ENCODE peak calls at places on chromosome 13, in nine cellular contexts. T, Q, U, G, C, D, M, B and L are unnamed samples. For H3K4me1, the result is how much of the 10 kb centered on the place peaks cover.

GRCh38 chr13:101082441-101082840 is 333.9 kb downstream of the NALCN start:
- DNase-seq in G (no peak), D (no peak), T (no peak), B (no peak), Q (no peak), U (no peak), M (no peak), C (no peak), L (no peak)

GRCh38 chr13:20160346-20161274 is at the start of gene GJA3:
- DNase-seq in T (no peak), U (no peak), C (peak), B (no peak), Q (peak), D (no peak), G (peak), M (no peak), L (no peak)

GRCh38 chr13:89910166-89910565 is 1437.3 kb upstream of the MIR17HG start:
- DNase-seq in M (no peak), C (no peak), B (no peak), Q (no peak), G (no peak), U (no peak), T (no peak), D (no peak), L (no peak)

GRCh38 chr13:29810898-29811297 is 39.5 kb downstream of the UBL3 start:
- DNase-seq in U (no peak), M (no peak), C (no peak), G (no peak), Q (no peak), B (no peak), T (no peak), D (no peak), L (no peak)

GRCh38 chr13:25719666-25720065 is 332.1 kb downstream of the SHISA2 start:
- DNase-seq in C (no peak), T (no peak), M (no peak), D (no peak), B (no peak), U (no peak), Q (no peak), G (no peak), L (no peak)

GRCh38 chr13:22447132-22447886 is 733.5 kb upstream of the SGCG start:
- DNase-seq in M (no peak), Q (no peak), D (no peak), T (no peak), U (no peak), G (no peak), B (no peak), C (no peak), L (no peak)

GRCh38 chr13:96581741-96582140 is 412.5 kb downstream of the OXGR1 start:
- DNase-seq in U (no peak), T (no peak), M (no peak), G (no peak), D (no peak), C (no peak), B (no peak), Q (no peak), L (no peak)

GRCh38 chr13:98482476-98483444 is 94.1 kb downstream of the STK24 start:
- DNase-seq in C (peak), B (peak), T (peak), M (peak), Q (no peak), U (no peak), D (peak), G (peak), L (peak)

GRCh38 chr13:41609828-41610227 is 152.5 kb downstream of the RGCC start:
- DNase-seq in C (no peak), B (no peak), U (no peak), G (no peak), M (no peak), T (no peak), D (no peak), Q (no peak), L (no peak)

GRCh38 chr13:95494082-95494681 is 58.3 kb upstream of the CLDN10 start:
- DNase-seq in D (no peak), T (no peak), C (peak), U (no peak), G (peak), B (no peak), Q (no peak), M (no peak), L (no peak)

GRCh38 chr13:46687810-46688209 is 109.2 kb downstream of the ESD start:
- DNase-seq in U (no peak), M (no peak), C (peak), B (no peak), D (no peak), Q (no peak), T (no peak), G (peak), L (no peak)

GRCh38 chr13:103289661-103290060 is 223.4 kb upstream of the SLC10A2 start:
- DNase-seq in B (no peak), C (peak), T (no peak), Q (no peak), G (peak), D (no peak), M (no peak), U (no peak), L (no peak)

GRCh38 chr13:75704194-75704941 is 68.2 kb downstream of the LMO7 start:
- DNase-seq in G (peak), T (no peak), C (peak), U (no peak), D (no peak), Q (no peak), B (no peak), M (no peak), L (no peak)

GRCh38 chr13:112454648-112455334 is 78.6 kb downstream of the SPACA7 start:
- DNase-seq in C (no peak), D (no peak), M (no peak), G (no peak), T (no peak), U (no peak), B (no peak), Q (no peak), L (no peak)

GRCh38 chr13:74820809-74821208 is 661.2 kb downstream of the TBC1D4 start:
- DNase-seq in B (no peak), T (no peak), C (no peak), M (no peak), D (no peak), G (no peak), Q (no peak), U (no peak), L (no peak)

GRCh38 chr13:64551755-64552154 is 2678.4 kb downstream of the PCDH9 start:
- DNase-seq in U (no peak), G (peak), D (no peak), Q (no peak), C (peak), T (no peak), M (no peak), B (no peak), L (no peak)

GRCh38 chr13:70253411-70253810 is 145.2 kb upstream of the KLHL1 start:
- DNase-seq in Q (no peak), T (no peak), M (no peak), B (no peak), G (peak), D (no peak), C (peak), U (no peak), L (no peak)

GRCh38 chr13:44249439-44249838 is 124.2 kb upstream of the SERP2 start:
- DNase-seq in M (peak), Q (no peak), D (no peak), U (no peak), C (peak), B (no peak), T (peak), G (peak), L (peak)

GRCh38 chr13:79724348-79725103 is 243.6 kb downstream of the NDFIP2 start:
- DNase-seq in Q (no peak), C (peak), U (no peak), M (no peak), G (peak), B (no peak), T (no peak), D (no peak), L (no peak)

GRCh38 chr13:48808689-48809088 is 155.0 kb downstream of the CYSLTR2 start:
- DNase-seq in B (no peak), T (no peak), M (no peak), D (no peak), U (no peak), G (peak), C (peak), Q (no peak), L (no peak)

GRCh38 chr13:21033866-21034601 is 27.4 kb downstream of the LATS2 start:
- DNase-seq in C (peak), G (peak), B (peak), U (no peak), D (no peak), Q (no peak), M (no peak), T (no peak), L (no peak)

GRCh38 chr13:44273991-44274810 is 99.4 kb upstream of the SERP2 start:
- DNase-seq in C (no peak), G (no peak), Q (no peak), T (no peak), M (no peak), B (no peak), U (no peak), D (no peak), L (no peak)

GRCh38 chr13:75612354-75612753 is 23.8 kb upstream of the LMO7 start:
- DNase-seq in U (no peak), T (no peak), D (no peak), Q (no peak), B (no peak), C (no peak), M (no peak), G (no peak), L (no peak)

GRCh38 chr13:45811891-45812583 is 39.5 kb downstream of the SIAH3 start:
- DNase-seq in Q (no peak), C (no peak), T (no peak), B (no peak), M (no peak), G (peak), D (no peak), U (no peak), L (no peak)

GRCh38 chr13:114106991-114107685 is 25.3 kb downstream of the RASA3 start:
- DNase-seq in C (no peak), M (peak), G (no peak), U (no peak), T (peak), B (no peak), Q (no peak), D (no peak), L (peak)
- H3K4me1 ChIP-seq in C (under half), M (under half), G (half or more), U (under half), T (half or more), B (under half), Q (half or more), D (under half), L (under half)

DNA sequence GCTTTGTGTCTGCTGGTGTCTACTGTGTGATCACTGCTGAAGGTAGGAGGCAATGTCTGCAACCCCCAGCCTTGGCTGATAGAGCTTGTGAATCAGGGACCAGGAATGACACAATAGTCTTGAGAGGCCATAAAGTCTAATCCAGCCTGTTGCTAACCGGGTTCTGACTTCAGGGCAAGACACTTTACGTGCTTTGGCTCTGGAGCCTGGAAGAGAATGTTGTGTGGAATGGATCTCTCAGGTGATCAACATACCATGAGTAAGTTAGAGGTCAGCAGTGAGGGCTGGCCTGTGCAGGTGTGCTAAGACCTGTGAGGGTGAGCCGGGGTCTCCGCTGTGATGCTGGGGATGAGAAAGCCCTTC is 5.6 kb downstream of the COL4A2 start:
- DNase-seq in B (no peak), U (no peak), D (no peak), G (peak), M (no peak), C (peak), Q (no peak), T (no peak), L (no peak)
- H3K4me1 ChIP-seq in B (under half), U (half or more), D (half or more), G (under half), M (under half), C (half or more), Q (under half), T (under half), L (under half)

DNA sequence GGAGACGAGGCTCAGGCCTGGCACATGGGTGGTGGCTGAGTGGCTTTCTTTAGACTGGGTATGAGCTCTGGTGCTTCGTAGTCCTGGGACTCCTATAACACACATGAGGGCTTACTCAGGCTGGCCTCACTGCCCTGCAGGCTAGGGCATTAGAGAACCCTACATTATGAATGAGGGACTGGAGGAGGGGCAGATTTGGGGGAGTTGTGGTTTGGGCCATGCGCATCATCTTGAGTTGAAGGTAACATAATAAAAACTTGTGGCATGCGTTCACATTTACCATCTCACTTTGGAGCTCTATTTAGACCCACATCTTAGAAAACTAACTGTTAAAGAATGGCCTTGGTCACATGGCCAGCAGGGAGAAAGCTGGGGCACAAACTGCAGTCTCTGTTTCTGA is 54.2 kb downstream of the STARD13 start:
- DNase-seq in D (no peak), M (no peak), C (no peak), T (no peak), G (no peak), B (no peak), Q (no peak), U (no peak), L (no peak)
- H3K4me1 ChIP-seq in D (under half), M (under half), C (half or more), T (under half), G (half or more), B (under half), Q (under half), U (under half), L (under half)

GRCh38 chr13:33525759-33526158 is 240.2 kb upstream of the STARD13 start:
- DNase-seq in U (no peak), G (no peak), D (no peak), M (no peak), T (no peak), B (no peak), C (no peak), Q (no peak), L (no peak)

GRCh38 chr13:33518442-33518841 is 232.9 kb upstream of the STARD13 start:
- DNase-seq in D (no peak), G (no peak), Q (no peak), U (no peak), B (no peak), M (no peak), C (no peak), T (no peak), L (no peak)

GRCh38 chr13:33519561-33520479 is 234.3 kb upstream of the STARD13 start:
- DNase-seq in M (no peak), C (peak), B (no peak), G (peak), T (no peak), U (no peak), Q (no peak), D (no peak), L (no peak)

GRCh38 chr13:33524086-33524485 is 238.5 kb upstream of the STARD13 start:
- DNase-seq in T (no peak), C (peak), Q (no peak), M (no peak), G (peak), B (no peak), D (no peak), U (no peak), L (no peak)

GRCh38 chr13:33520480-33520839 is 234.9 kb upstream of the STARD13 start:
- DNase-seq in D (no peak), G (no peak), M (no peak), T (no peak), Q (no peak), C (no peak), U (no peak), B (no peak), L (no peak)
- H3K4me1 ChIP-seq in D (under half), G (under half), M (under half), T (under half), Q (under half), C (under half), U (under half), B (under half), L (under half)

DNA sequence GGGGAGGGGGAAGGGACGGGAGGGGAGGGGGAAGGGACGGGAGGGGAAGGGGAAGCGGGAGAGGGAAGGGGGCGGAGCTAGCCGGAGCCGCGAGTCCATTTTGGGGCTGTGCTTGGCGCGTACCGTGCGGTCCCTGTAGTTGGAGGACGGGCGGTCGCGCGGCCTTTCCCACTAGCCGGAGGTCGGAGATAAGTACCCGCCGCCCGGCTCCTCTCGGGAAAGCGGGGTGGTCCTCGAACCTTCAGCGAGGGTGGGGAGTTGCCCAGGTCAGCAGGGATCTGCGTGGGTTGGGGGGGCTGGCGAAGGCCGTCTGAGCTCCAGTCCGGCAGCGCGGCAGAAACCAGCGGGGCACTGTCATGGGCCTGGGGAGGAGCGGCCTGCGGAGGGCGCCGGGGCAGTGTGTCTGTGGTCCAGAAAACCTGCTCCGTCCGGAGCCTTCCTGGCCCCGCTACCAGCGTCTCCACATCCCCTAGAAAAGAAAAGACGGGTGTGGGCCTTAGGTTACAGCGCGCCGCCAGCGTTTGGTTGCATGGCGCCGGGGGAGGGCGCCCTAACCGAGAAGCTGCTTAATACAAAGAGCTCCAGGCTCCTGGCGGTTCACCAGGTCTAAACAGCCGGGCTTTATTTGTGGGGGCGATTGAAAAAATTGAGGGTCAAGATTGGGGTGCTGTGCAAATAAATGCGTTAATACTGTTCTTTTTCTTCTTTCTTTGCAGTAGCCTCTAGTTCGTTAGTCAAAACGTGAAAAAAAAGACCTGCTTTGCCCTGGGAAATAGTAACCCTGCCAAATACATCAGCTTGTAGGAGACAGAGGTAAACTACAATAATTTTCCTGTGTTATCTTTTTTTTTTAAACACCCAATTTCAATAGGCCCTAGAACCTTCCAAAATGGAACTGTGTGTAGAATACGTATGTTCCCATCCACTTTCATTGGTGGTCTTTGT is at the start of gene TRIM13:
- DNase-seq in D (peak), C (peak), B (peak), T (peak), M (peak), U (peak), Q (peak), G (peak), L (peak)
- H3K4me1 ChIP-seq in D (under half), C (under half), B (under half), T (under half), M (under half), U (half or more), Q (under half), G (under half), L (under half)

DNA sequence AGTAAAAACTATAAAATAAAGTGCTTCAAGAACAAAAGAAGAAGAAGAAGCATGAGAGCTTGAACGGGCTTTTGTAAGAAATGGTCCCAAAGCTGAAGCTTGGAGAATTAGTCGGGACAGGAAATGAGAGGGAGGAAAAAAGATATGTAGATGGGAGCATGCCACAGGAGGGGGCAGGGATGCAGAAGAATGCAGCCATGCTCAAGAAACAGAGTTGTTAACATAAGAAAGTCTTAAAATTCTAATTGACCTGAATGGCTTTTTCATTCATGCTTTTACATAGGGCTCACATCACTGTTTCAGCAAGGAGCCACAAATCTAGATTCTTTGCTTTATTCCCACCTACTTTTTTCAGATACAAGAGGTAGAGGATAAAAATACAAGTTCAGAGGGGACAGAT is 27.7 kb upstream of the NBEA start:
- DNase-seq in C (no peak), M (no peak), G (no peak), Q (no peak), D (no peak), U (no peak), B (no peak), T (no peak), L (no peak)
- H3K4me1 ChIP-seq in C (under half), M (under half), G (under half), Q (under half), D (under half), U (under half), B (under half), T (under half), L (under half)

GRCh38 chr13:34401741-34402140 is 540.3 kb upstream of the NBEA start:
- DNase-seq in M (no peak), B (no peak), D (no peak), U (no peak), T (no peak), G (peak), Q (no peak), C (no peak), L (no peak)
- H3K4me1 ChIP-seq in M (under half), B (under half), D (under half), U (under half), T (under half), G (under half), Q (under half), C (under half), L (under half)